ENCODE peak calls at places on chromosomes 13 and 19, in eight cellular contexts. A, W, B, I, P, V, U and J are unnamed samples.

GRCh38 chr13:60617863-60618733 is 221.1 kb downstream of the TDRD3 start:
- DNase-seq in A (no peak), U (no peak), B (no peak), P (no peak), W (no peak), I (peak; percentile 34), V (no peak), J (peak; percentile 2)

GRCh38 chr19:44662686-44663085 is 8.6 kb upstream of the CEACAM19 start:
- DNase-seq in V (no peak), P (no peak), B (no peak), U (no peak), W (no peak), A (no peak), I (no peak), J (no peak)

GRCh38 chr19:39833160-39833463 is 850 bp downstream of the DYRK1B start:
- DNase-seq in U (no peak), B (no peak), A (no peak), P (no peak), I (no peak), W (no peak), V (no peak), J (no peak)

GRCh38 chr19:4206818-4207484 is 22.4 kb upstream of the EBI3 start:
- DNase-seq in I (no peak), P (no peak), B (no peak), A (no peak), U (peak; percentile 39), W (no peak), V (no peak), J (no peak)

GRCh38 chr13:66831317-66831716 is 398.8 kb downstream of the PCDH9 start:
- DNase-seq in W (no peak), U (no peak), V (no peak), P (no peak), B (no peak), I (peak; percentile 23), A (no peak), J (no peak)

GRCh38 chr19:917323-918151 is at the start of gene KISS1R:
- DNase-seq in U (no peak), P (no peak), W (no peak), V (no peak), I (peak; percentile 37), A (peak; percentile 51), B (peak; percentile 46), J (no peak)

GRCh38 chr13:80363890-80364503 is 23.1 kb upstream of the SPRY2 start:
- DNase-seq in V (peak; percentile 5), I (peak; percentile 30), W (no peak), U (no peak), P (no peak), A (no peak), B (no peak), J (peak; percentile 24)

GRCh38 chr13:33087091-33087490 is 70.9 kb downstream of the KL start:
- DNase-seq in V (no peak), A (no peak), I (no peak), P (no peak), B (no peak), U (no peak), W (no peak), J (no peak)

GRCh38 chr13:110651271-110651670 is 35.9 kb downstream of the NAXD start:
- DNase-seq in B (no peak), A (no peak), P (no peak), I (no peak), U (no peak), V (no peak), W (no peak), J (no peak)

GRCh38 chr19:40576181-40576584 is 490 bp upstream of the SHKBP1 start:
- DNase-seq in V (no peak), P (no peak), I (no peak), A (no peak), U (no peak), B (peak; percentile 26), W (no peak), J (no peak)

GRCh38 chr13:29969286-29969685 is 118.9 kb upstream of the UBL3 start:
- DNase-seq in B (no peak), U (peak; percentile 12), A (no peak), V (peak; percentile 10), W (no peak), P (no peak), I (peak; percentile 10), J (no peak)

GRCh38 chr19:41225238-41226052 is 6.4 kb downstream of the AXL start:
- DNase-seq in B (peak; percentile 42), P (peak; percentile 16), A (peak; percentile 20), I (peak; percentile 95), W (peak; percentile 50), V (peak; percentile 97), U (peak; percentile 99), J (peak; percentile 96)

GRCh38 chr19:41977916-41978315 is 16.1 kb downstream of the ATP1A3 start:
- DNase-seq in B (no peak), U (no peak), A (no peak), P (no peak), I (no peak), W (no peak), V (no peak), J (no peak)

GRCh38 chr13:95300625-95301134 is 571 bp downstream of the ABCC4 start:
- DNase-seq in P (peak; percentile 13), B (peak; percentile 54), W (peak; percentile 61), I (peak; percentile 29), V (peak; percentile 40), A (peak; percentile 19), U (peak; percentile 47), J (peak; percentile 58)

GRCh38 chr19:39166571-39167391 is 30.0 kb upstream of the NCCRP1 start:
- DNase-seq in A (no peak), P (no peak), U (no peak), B (no peak), W (peak; percentile 90), V (peak; percentile 42), I (peak; percentile 67), J (peak; percentile 73)

GRCh38 chr19:35977446-35978222 is 17.4 kb upstream of the SDHAF1 start:
- DNase-seq in B (no peak), I (no peak), A (no peak), W (no peak), V (no peak), P (no peak), U (no peak), J (no peak)

GRCh38 chr13:27481766-27482165 is 31.4 kb upstream of the MTIF3 start:
- DNase-seq in W (peak; percentile 38), A (peak; percentile 6), U (no peak), B (peak; percentile 17), P (no peak), I (peak; percentile 63), V (peak; percentile 41), J (peak; percentile 56)